ENCODE peak calls at places on chromosomes 4 and X, in ten cellular contexts. One of them, this sample, is unnamed.

GRCh38 chr4:1250921-1251772 is 2.2 kb upstream of the CTBP1 start:
- DNase-seq in progenitor cell of endocrine pancreas: no peak
- DNase-seq in endodermal cell: no peak
- DNase-seq in Caco-2: no peak
- DNase-seq in mesendoderm: no peak
- DNase-seq in WTC11: no peak
- DNase-seq in colonic mucosa: no peak
- DNase-seq in HTR-8/SVneo: no peak
- DNase-seq in HCT116: no peak
- DNase-seq in NCI-H2029: no peak
- DNase-seq in this sample: no peak

GRCh38 chr4:128715616-128716015 is 93.9 kb upstream of the JADE1 start:
- DNase-seq in progenitor cell of endocrine pancreas: no peak
- DNase-seq in endodermal cell: no peak
- DNase-seq in Caco-2: no peak
- DNase-seq in mesendoderm: no peak
- DNase-seq in WTC11: no peak
- DNase-seq in colonic mucosa: no peak
- DNase-seq in HTR-8/SVneo: no peak
- DNase-seq in HCT116: no peak
- DNase-seq in NCI-H2029: no peak
- DNase-seq in this sample: no peak

GRCh38 chr4:11004818-11005217 is 320.2 kb upstream of the CLNK start:
- DNase-seq in progenitor cell of endocrine pancreas: no peak
- DNase-seq in endodermal cell: no peak
- DNase-seq in Caco-2: no peak
- DNase-seq in mesendoderm: no peak
- DNase-seq in WTC11: no peak
- DNase-seq in colonic mucosa: no peak
- DNase-seq in HTR-8/SVneo: no peak
- DNase-seq in HCT116: no peak
- DNase-seq in NCI-H2029: no peak
- DNase-seq in this sample: no peak

GRCh38 chrX:150582338-150582948 is 14.0 kb downstream of the MTM1 start:
- DNase-seq in progenitor cell of endocrine pancreas: no peak
- DNase-seq in endodermal cell: no peak
- DNase-seq in Caco-2: no peak
- DNase-seq in mesendoderm: peak; percentile 30
- DNase-seq in WTC11: no peak
- DNase-seq in colonic mucosa: peak; percentile 22
- DNase-seq in HTR-8/SVneo: no peak
- DNase-seq in HCT116: no peak
- DNase-seq in NCI-H2029: no peak
- DNase-seq in this sample: no peak

GRCh38 chrX:3094261-3094660 is 53.0 kb downstream of the ARSF start:
- DNase-seq in progenitor cell of endocrine pancreas: no peak
- DNase-seq in endodermal cell: peak; percentile 52
- DNase-seq in Caco-2: peak; percentile 43
- DNase-seq in mesendoderm: peak; percentile 50
- DNase-seq in WTC11: no peak
- DNase-seq in colonic mucosa: peak; percentile 20
- DNase-seq in HTR-8/SVneo: no peak
- DNase-seq in HCT116: peak; percentile 15
- DNase-seq in NCI-H2029: no peak
- DNase-seq in this sample: no peak

GRCh38 chr4:53474178-53474577 is 96.7 kb downstream of the FIP1L1 start:
- DNase-seq in progenitor cell of endocrine pancreas: no peak
- DNase-seq in endodermal cell: no peak
- DNase-seq in Caco-2: no peak
- DNase-seq in mesendoderm: no peak
- DNase-seq in WTC11: no peak
- DNase-seq in colonic mucosa: no peak
- DNase-seq in HTR-8/SVneo: no peak
- DNase-seq in HCT116: no peak
- DNase-seq in NCI-H2029: no peak
- DNase-seq in this sample: no peak

GRCh38 chrX:138794285-138794684 is 82.8 kb upstream of the FGF13 start:
- DNase-seq in progenitor cell of endocrine pancreas: no peak
- DNase-seq in endodermal cell: no peak
- DNase-seq in Caco-2: no peak
- DNase-seq in mesendoderm: no peak
- DNase-seq in WTC11: no peak
- DNase-seq in colonic mucosa: no peak
- DNase-seq in HTR-8/SVneo: no peak
- DNase-seq in HCT116: no peak
- DNase-seq in NCI-H2029: no peak
- DNase-seq in this sample: no peak

GRCh38 chrX:49184294-49185061 is 1.7 kb downstream of the PRICKLE3 start:
- DNase-seq in progenitor cell of endocrine pancreas: peak; percentile 66
- DNase-seq in endodermal cell: peak; percentile 97
- DNase-seq in Caco-2: no peak
- DNase-seq in mesendoderm: peak; percentile 97
- DNase-seq in WTC11: peak; percentile 97
- DNase-seq in colonic mucosa: peak; percentile 96
- DNase-seq in HTR-8/SVneo: peak; percentile 48
- DNase-seq in HCT116: peak; percentile 86
- DNase-seq in NCI-H2029: peak; percentile 86
- DNase-seq in this sample: peak; percentile 63

GRCh38 chr4:163484906-163485305 is 9.6 kb upstream of the TMA16 start:
- DNase-seq in progenitor cell of endocrine pancreas: peak; percentile 40
- DNase-seq in endodermal cell: peak; percentile 90
- DNase-seq in Caco-2: peak; percentile 60
- DNase-seq in mesendoderm: peak; percentile 78
- DNase-seq in WTC11: peak; percentile 72
- DNase-seq in colonic mucosa: peak; percentile 43
- DNase-seq in HTR-8/SVneo: no peak
- DNase-seq in HCT116: peak; percentile 50
- DNase-seq in NCI-H2029: no peak
- DNase-seq in this sample: no peak

GRCh38 chrX:153924149-153924861 is 1.8 kb downstream of the ARHGAP4 start:
- DNase-seq in progenitor cell of endocrine pancreas: no peak
- DNase-seq in endodermal cell: no peak
- DNase-seq in Caco-2: peak; percentile 47
- DNase-seq in mesendoderm: peak; percentile 69
- DNase-seq in WTC11: no peak
- DNase-seq in colonic mucosa: no peak
- DNase-seq in HTR-8/SVneo: no peak
- DNase-seq in HCT116: no peak
- DNase-seq in NCI-H2029: no peak
- DNase-seq in this sample: no peak

GRCh38 chrX:134601240-134601639 is 57.0 kb downstream of the PLAC1 start:
- DNase-seq in progenitor cell of endocrine pancreas: no peak
- DNase-seq in endodermal cell: no peak
- DNase-seq in Caco-2: no peak
- DNase-seq in mesendoderm: no peak
- DNase-seq in WTC11: no peak
- DNase-seq in colonic mucosa: no peak
- DNase-seq in HTR-8/SVneo: no peak
- DNase-seq in HCT116: no peak
- DNase-seq in NCI-H2029: no peak
- DNase-seq in this sample: no peak

GRCh38 chr4:151524610-151525009 is 115.6 kb downstream of the FHIP1A start:
- DNase-seq in progenitor cell of endocrine pancreas: no peak
- DNase-seq in endodermal cell: peak; percentile 73
- DNase-seq in Caco-2: no peak
- DNase-seq in mesendoderm: peak; percentile 67
- DNase-seq in WTC11: no peak
- DNase-seq in colonic mucosa: no peak
- DNase-seq in HTR-8/SVneo: no peak
- DNase-seq in HCT116: no peak
- DNase-seq in NCI-H2029: no peak
- DNase-seq in this sample: no peak

GRCh38 chr4:125741825-125742452 is 427.2 kb downstream of the FAT4 start:
- DNase-seq in progenitor cell of endocrine pancreas: no peak
- DNase-seq in endodermal cell: no peak
- DNase-seq in Caco-2: no peak
- DNase-seq in mesendoderm: no peak
- DNase-seq in WTC11: no peak
- DNase-seq in colonic mucosa: no peak
- DNase-seq in HTR-8/SVneo: peak; percentile 43
- DNase-seq in HCT116: no peak
- DNase-seq in NCI-H2029: no peak
- DNase-seq in this sample: no peak

GRCh38 chr4:121998024-121998423 is 46.2 kb upstream of the TRPC3 start:
- DNase-seq in progenitor cell of endocrine pancreas: no peak
- DNase-seq in endodermal cell: peak; percentile 68
- DNase-seq in Caco-2: no peak
- DNase-seq in mesendoderm: peak; percentile 37
- DNase-seq in WTC11: peak; percentile 31
- DNase-seq in colonic mucosa: no peak
- DNase-seq in HTR-8/SVneo: no peak
- DNase-seq in HCT116: no peak
- DNase-seq in NCI-H2029: no peak
- DNase-seq in this sample: no peak

GRCh38 chr4:100986360-100986868 is 360.9 kb downstream of the PPP3CA start:
- DNase-seq in progenitor cell of endocrine pancreas: no peak
- DNase-seq in endodermal cell: peak; percentile 90
- DNase-seq in Caco-2: peak; percentile 2
- DNase-seq in mesendoderm: peak; percentile 82
- DNase-seq in WTC11: peak; percentile 40
- DNase-seq in colonic mucosa: no peak
- DNase-seq in HTR-8/SVneo: no peak
- DNase-seq in HCT116: no peak
- DNase-seq in NCI-H2029: no peak
- DNase-seq in this sample: no peak

GRCh38 chrX:106927700-106928099 is 7.5 kb downstream of the CLDN2 start:
- DNase-seq in progenitor cell of endocrine pancreas: no peak
- DNase-seq in endodermal cell: no peak
- DNase-seq in Caco-2: no peak
- DNase-seq in mesendoderm: no peak
- DNase-seq in WTC11: no peak
- DNase-seq in colonic mucosa: no peak
- DNase-seq in HTR-8/SVneo: no peak
- DNase-seq in HCT116: no peak
- DNase-seq in NCI-H2029: peak; percentile 66
- DNase-seq in this sample: no peak

GRCh38 chr4:48693856-48694574 is 86.1 kb downstream of the FRYL start:
- DNase-seq in progenitor cell of endocrine pancreas: no peak
- DNase-seq in endodermal cell: peak; percentile 78
- DNase-seq in Caco-2: no peak
- DNase-seq in mesendoderm: peak; percentile 78
- DNase-seq in WTC11: no peak
- DNase-seq in colonic mucosa: no peak
- DNase-seq in HTR-8/SVneo: no peak
- DNase-seq in HCT116: no peak
- DNase-seq in NCI-H2029: no peak
- DNase-seq in this sample: no peak

GRCh38 chrX:126820700-126821420 is 1.3 kb downstream of the PRR32 start:
- DNase-seq in progenitor cell of endocrine pancreas: no peak
- DNase-seq in endodermal cell: peak; percentile 67
- DNase-seq in Caco-2: no peak
- DNase-seq in mesendoderm: peak; percentile 78
- DNase-seq in WTC11: peak; percentile 18
- DNase-seq in colonic mucosa: no peak
- DNase-seq in HTR-8/SVneo: no peak
- DNase-seq in HCT116: no peak
- DNase-seq in NCI-H2029: peak; percentile 31
- DNase-seq in this sample: peak; percentile 41

GRCh38 chr4:15188581-15189539 is 186.6 kb downstream of the CPEB2 start:
- DNase-seq in progenitor cell of endocrine pancreas: no peak
- DNase-seq in endodermal cell: no peak
- DNase-seq in Caco-2: no peak
- DNase-seq in mesendoderm: no peak
- DNase-seq in WTC11: no peak
- DNase-seq in colonic mucosa: no peak
- DNase-seq in HTR-8/SVneo: no peak
- DNase-seq in HCT116: no peak
- DNase-seq in NCI-H2029: no peak
- DNase-seq in this sample: no peak

GRCh38 chr4:165016971-165017370 is 14.8 kb upstream of the TRIM60 start:
- DNase-seq in progenitor cell of endocrine pancreas: no peak
- DNase-seq in endodermal cell: peak; percentile 90
- DNase-seq in Caco-2: peak; percentile 50
- DNase-seq in mesendoderm: peak; percentile 71
- DNase-seq in WTC11: peak; percentile 67
- DNase-seq in colonic mucosa: no peak
- DNase-seq in HTR-8/SVneo: no peak
- DNase-seq in HCT116: peak; percentile 32
- DNase-seq in NCI-H2029: no peak
- DNase-seq in this sample: no peak

GRCh38 chr4:3321295-3321889 is 28.6 kb downstream of the RGS12 start:
- DNase-seq in progenitor cell of endocrine pancreas: no peak
- DNase-seq in endodermal cell: peak; percentile 41
- DNase-seq in Caco-2: no peak
- DNase-seq in mesendoderm: no peak
- DNase-seq in WTC11: no peak
- DNase-seq in colonic mucosa: peak; percentile 17
- DNase-seq in HTR-8/SVneo: no peak
- DNase-seq in HCT116: no peak
- DNase-seq in NCI-H2029: no peak
- DNase-seq in this sample: no peak

GRCh38 chrX:17919896-17920446 is 58.9 kb upstream of the RAI2 start:
- DNase-seq in progenitor cell of endocrine pancreas: no peak
- DNase-seq in endodermal cell: no peak
- DNase-seq in Caco-2: no peak
- DNase-seq in mesendoderm: no peak
- DNase-seq in WTC11: no peak
- DNase-seq in colonic mucosa: no peak
- DNase-seq in HTR-8/SVneo: no peak
- DNase-seq in HCT116: no peak
- DNase-seq in NCI-H2029: no peak
- DNase-seq in this sample: no peak

GRCh38 chr4:47662975-47663374 is 174.9 kb downstream of the CORIN start:
- DNase-seq in progenitor cell of endocrine pancreas: no peak
- DNase-seq in endodermal cell: peak; percentile 72
- DNase-seq in Caco-2: peak; percentile 26
- DNase-seq in mesendoderm: peak; percentile 40
- DNase-seq in WTC11: peak; percentile 48
- DNase-seq in colonic mucosa: peak; percentile 20
- DNase-seq in HTR-8/SVneo: no peak
- DNase-seq in HCT116: peak; percentile 29
- DNase-seq in NCI-H2029: no peak
- DNase-seq in this sample: no peak

GRCh38 chr4:105634402-105634801 is 74.1 kb downstream of the INTS12 start:
- DNase-seq in progenitor cell of endocrine pancreas: no peak
- DNase-seq in endodermal cell: no peak
- DNase-seq in Caco-2: no peak
- DNase-seq in mesendoderm: no peak
- DNase-seq in WTC11: no peak
- DNase-seq in colonic mucosa: no peak
- DNase-seq in HTR-8/SVneo: no peak
- DNase-seq in HCT116: no peak
- DNase-seq in NCI-H2029: no peak
- DNase-seq in this sample: no peak

GRCh38 chr4:154626793-154627484 is 14.5 kb upstream of the FGG start:
- DNase-seq in progenitor cell of endocrine pancreas: peak; percentile 78
- DNase-seq in endodermal cell: peak; percentile 93
- DNase-seq in Caco-2: peak; percentile 88
- DNase-seq in mesendoderm: peak; percentile 86
- DNase-seq in WTC11: peak; percentile 84
- DNase-seq in colonic mucosa: peak; percentile 26
- DNase-seq in HTR-8/SVneo: peak; percentile 13
- DNase-seq in HCT116: peak; percentile 63
- DNase-seq in NCI-H2029: no peak
- DNase-seq in this sample: no peak

GRCh38 chrX:44731160-44731559 is 112.7 kb upstream of the DUSP21 start:
- DNase-seq in progenitor cell of endocrine pancreas: no peak
- DNase-seq in endodermal cell: no peak
- DNase-seq in Caco-2: no peak
- DNase-seq in mesendoderm: no peak
- DNase-seq in WTC11: no peak
- DNase-seq in colonic mucosa: no peak
- DNase-seq in HTR-8/SVneo: no peak
- DNase-seq in HCT116: no peak
- DNase-seq in NCI-H2029: no peak
- DNase-seq in this sample: no peak

GRCh38 chrX:139914421-139914820 is 18.4 kb downstream of the ATP11C start:
- DNase-seq in progenitor cell of endocrine pancreas: no peak
- DNase-seq in endodermal cell: no peak
- DNase-seq in Caco-2: no peak
- DNase-seq in mesendoderm: no peak
- DNase-seq in WTC11: no peak
- DNase-seq in colonic mucosa: no peak
- DNase-seq in HTR-8/SVneo: no peak
- DNase-seq in HCT116: no peak
- DNase-seq in NCI-H2029: no peak
- DNase-seq in this sample: no peak

GRCh38 chr4:142846105-142846728 is at the start of gene INPP4B:
- DNase-seq in progenitor cell of endocrine pancreas: peak; percentile 31
- DNase-seq in endodermal cell: peak; percentile 79
- DNase-seq in Caco-2: peak; percentile 26
- DNase-seq in mesendoderm: peak; percentile 70
- DNase-seq in WTC11: peak; percentile 48
- DNase-seq in colonic mucosa: peak; percentile 42
- DNase-seq in HTR-8/SVneo: peak; percentile 33
- DNase-seq in HCT116: peak; percentile 13
- DNase-seq in NCI-H2029: peak; percentile 29
- DNase-seq in this sample: no peak

This sample was measured in SHP77 treated with DMSO at 0.1 percent for 48 hours.